ENCODE peak calls at places on chromosomes 6 and 20, in six cellular contexts. R is GM12892; Z is germinal center; U is stimulated activated effector memory CD8-positive, alpha-beta T cell treated with anti-CD3 and anti-CD28 coated beads, Interleukin-12 subunit alpha, Interleukin-12 subunit beta, amount 100 ng/mL, for 72 hours; L is effector CD4-positive, alpha-beta T cell; I is progenitor cell of endocrine pancreas. Q is an unnamed sample.

GRCh38 chr6:77172578-77172977 is 290.7 kb downstream of the HTR1B start:
- DNase-seq in Z (no peak), R (no peak), L (no peak), U (no peak), I (no peak), Q (no peak)

GRCh38 chr6:83378621-83379388 is 52.0 kb downstream of the ME1 start:
- DNase-seq in L (no peak), Z (no peak), I (no peak), U (no peak), R (no peak), Q (no peak)

GRCh38 chr6:166005846-166006592 is 161.6 kb downstream of the TBXT start:
- DNase-seq in Z (no peak), U (no peak), L (no peak), R (no peak), I (peak; percentile 36), Q (peak; percentile 56)

GRCh38 chr6:155201461-155202226 is 62.2 kb upstream of the CLDN20 start:
- DNase-seq in R (no peak), U (no peak), I (no peak), L (no peak), Z (no peak), Q (no peak)

GRCh38 chr20:40961176-40961575 is 67.4 kb upstream of the TOP1 start:
- DNase-seq in Z (no peak), L (no peak), I (no peak), R (no peak), U (no peak), Q (no peak)

GRCh38 chr20:58452667-58453255 is 62.4 kb downstream of the APCDD1L start:
- DNase-seq in L (no peak), U (no peak), R (no peak), Z (no peak), I (no peak), Q (no peak)

GRCh38 chr20:37263686-37264085 is 2.1 kb upstream of the GHRH start:
- DNase-seq in R (no peak), U (no peak), I (no peak), Z (no peak), L (no peak), Q (no peak)

GRCh38 chr6:50936277-50936681 is 117.6 kb downstream of the TFAP2B start:
- DNase-seq in Z (no peak), L (no peak), R (no peak), I (no peak), U (no peak), Q (no peak)

GRCh38 chr20:37990571-37991151 is 42.6 kb downstream of the TTI1 start:
- DNase-seq in I (no peak), L (peak; percentile 17), Z (peak; percentile 45), R (peak; percentile 63), U (peak; percentile 66), Q (no peak)

GRCh38 chr6:162344935-162345599 is 382.5 kb downstream of the PRKN start:
- DNase-seq in L (no peak), I (no peak), U (no peak), Z (no peak), R (no peak), Q (no peak)

GRCh38 chr6:54784021-54784420 is 62.5 kb upstream of the FAM83B start:
- DNase-seq in Z (no peak), U (no peak), R (no peak), L (no peak), I (no peak), Q (no peak)

Q was measured in neural crest cell.